ENCODE peak calls at places on chromosomes 5 and 9, in six cellular contexts. O, M, E, N, K and Z are unnamed samples. For H3K4me1, the result is how much of the 10 kb centered on the place peaks cover.

GRCh38 chr5:134005415-134006118 is 792 bp upstream of the VDAC1 start:
- DNase-seq in N (peak), E (no peak), O (no peak), M (peak), K (peak), Z (no peak)

GRCh38 chr9:1575939-1576338 is 439.2 kb upstream of the SMARCA2 start:
- DNase-seq in K (no peak), O (no peak), M (no peak), E (no peak), N (no peak), Z (no peak)

GRCh38 chr5:89199306-89199705 is 316.3 kb upstream of the MEF2C start:
- DNase-seq in M (no peak), E (no peak), O (no peak), K (no peak), N (no peak), Z (no peak)

GRCh38 chr9:107274953-107275422 is 8.1 kb upstream of the RAD23B start:
- DNase-seq in M (peak), K (peak), E (peak), O (no peak), N (no peak), Z (no peak)

GRCh38 chr5:66307647-66308257 is 163.7 kb downstream of the SREK1 start:
- DNase-seq in K (peak), E (peak), N (no peak), M (peak), O (no peak), Z (no peak)

GRCh38 chr5:134608555-134608954 is 24.1 kb downstream of the SAR1B start:
- DNase-seq in N (no peak), K (no peak), E (no peak), O (no peak), M (no peak), Z (no peak)

GRCh38 chr5:8633706-8634105 is 764.8 kb downstream of the MTRR start:
- DNase-seq in K (no peak), N (no peak), M (no peak), O (no peak), E (peak), Z (no peak)

GRCh38 chr9:20205821-20206220 is 416.5 kb downstream of the MLLT3 start:
- DNase-seq in E (peak), O (no peak), N (no peak), M (no peak), K (no peak), Z (no peak)

GRCh38 chr9:133874061-133874638 is 118.0 kb downstream of the VAV2 start:
- DNase-seq in E (peak), M (peak), K (peak), N (no peak), O (no peak), Z (no peak)

GRCh38 chr5:98104454-98105188 is 668.8 kb upstream of the RGMB start:
- DNase-seq in O (no peak), K (no peak), M (no peak), N (no peak), E (no peak), Z (no peak)

GRCh38 chr5:95743248-95743647 is 12.1 kb downstream of the RHOBTB3 start:
- DNase-seq in O (no peak), K (no peak), E (no peak), N (peak), M (no peak), Z (no peak)

GRCh38 chr5:139458580-139459407 is 3.7 kb downstream of the ECSCR start:
- DNase-seq in M (no peak), O (no peak), N (no peak), K (no peak), E (peak), Z (no peak)

GRCh38 chr5:9815051-9815450 is 184.9 kb upstream of the TAS2R1 start:
- DNase-seq in E (no peak), M (no peak), O (no peak), N (no peak), K (no peak), Z (no peak)

GRCh38 chr5:68012429-68012828 is 203.1 kb upstream of the PIK3R1 start:
- DNase-seq in K (no peak), O (no peak), N (no peak), M (no peak), E (peak), Z (no peak)

GRCh38 chr9:136231478-136232297 is 13.9 kb downstream of the QSOX2 start:
- DNase-seq in M (no peak), K (no peak), O (no peak), N (no peak), E (no peak), Z (no peak)

GRCh38 chr5:128701301-128701700 is 163.3 kb upstream of the FBN2 start:
- DNase-seq in K (no peak), E (no peak), O (no peak), N (no peak), M (no peak), Z (no peak)

GRCh38 chr9:32742296-32742695 is 41.0 kb upstream of the TMEM215 start:
- DNase-seq in N (no peak), M (no peak), O (no peak), K (no peak), E (peak), Z (no peak)

GRCh38 chr5:36305571-36306326 is 4.0 kb upstream of the RANBP3L start:
- DNase-seq in M (no peak), K (peak), E (peak), N (peak), O (no peak), Z (peak)

GRCh38 chr5:131324311-131324710 is 60.5 kb downstream of the CDC42SE2 start:
- DNase-seq in O (no peak), E (no peak), M (no peak), K (no peak), N (no peak), Z (no peak)

GRCh38 chr9:136765041-136765440 is 723 bp upstream of the LCN15 start:
- DNase-seq in M (no peak), O (no peak), E (no peak), N (peak), K (no peak), Z (no peak)

GRCh38 chr9:92931606-92932005 is 15.7 kb upstream of the FGD3 start:
- DNase-seq in N (no peak), K (no peak), M (no peak), E (no peak), O (no peak), Z (no peak)

GRCh38 chr5:54563083-54563761 is 45.7 kb downstream of the SNX18 start:
- DNase-seq in O (no peak), K (no peak), M (no peak), N (no peak), E (peak), Z (no peak)

GRCh38 chr5:32680183-32680582 is 30.9 kb upstream of the NPR3 start:
- DNase-seq in E (no peak), O (no peak), K (no peak), M (no peak), N (no peak), Z (no peak)

GRCh38 chr5:54738118-54738972 is 220.8 kb downstream of the SNX18 start:
- DNase-seq in N (peak), K (peak), E (peak), O (no peak), M (no peak), Z (no peak)

DNA sequence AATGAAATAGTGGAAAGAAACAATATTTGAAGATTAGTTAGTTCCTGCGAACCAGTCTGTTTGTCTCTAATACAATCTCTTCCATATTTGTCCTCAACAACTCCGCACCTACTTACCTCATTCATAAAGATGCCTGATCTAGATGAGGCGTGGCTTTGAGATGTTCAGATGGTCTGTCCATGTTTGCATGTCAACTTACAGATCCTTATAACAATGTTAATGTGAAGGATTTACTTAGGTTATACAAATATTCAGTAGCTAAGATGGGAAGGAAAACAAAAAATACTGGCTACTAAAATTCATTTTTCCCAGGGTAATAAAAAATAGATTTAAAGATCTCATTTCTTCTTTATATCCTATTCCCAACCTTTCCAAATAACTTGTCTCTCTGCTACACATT is 8.3 kb downstream of the CDC14B start:
- DNase-seq in N (no peak), M (no peak), K (no peak), O (no peak), E (no peak), Z (no peak)
- H3K27ac ChIP-seq in N (peak), M (peak), K (no peak), O (peak), E (no peak), Z (no peak)

DNA sequence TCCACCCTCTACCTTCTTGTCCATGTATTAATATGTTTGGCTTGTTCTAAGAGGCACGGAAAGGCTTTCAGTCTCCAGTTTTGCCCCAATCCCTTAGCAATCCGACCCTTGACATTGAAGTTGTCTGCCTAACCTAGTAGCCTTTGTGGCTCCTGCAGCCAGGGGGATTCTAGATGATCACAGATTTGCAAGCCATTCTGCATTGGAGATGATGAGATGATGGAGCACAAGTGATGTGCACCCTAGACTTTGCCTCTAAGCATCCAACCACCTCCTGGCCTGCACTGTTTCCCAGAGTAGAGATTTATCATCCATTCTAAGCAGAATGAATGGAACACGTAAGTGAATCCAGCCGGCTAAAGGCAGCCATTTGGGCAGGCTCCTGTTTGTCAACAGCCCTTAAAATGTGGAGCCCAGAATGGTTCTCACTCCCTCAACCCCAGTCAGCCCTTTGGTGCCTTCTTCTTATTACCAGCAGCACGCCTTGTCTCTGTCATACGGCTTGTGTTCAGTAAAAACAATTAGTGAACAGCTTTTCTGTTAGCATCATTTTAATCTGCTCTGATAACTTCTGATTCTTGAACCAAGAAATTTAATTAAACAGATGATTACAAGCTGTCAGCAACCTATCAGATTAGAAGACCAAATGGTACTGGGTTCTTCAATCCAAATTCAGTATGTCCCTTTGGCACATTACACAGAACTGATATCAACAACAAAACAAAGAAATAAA is 5.7 kb upstream of the TRAF1 start:
- DNase-seq in M (no peak), O (no peak), N (no peak), E (no peak), K (no peak), Z (no peak)
- H3K4me1 ChIP-seq in M (under half), O (half or more), N (under half), E (under half), K (half or more), Z (under half)

GRCh38 chr5:159244163-159244562 is 18.9 kb upstream of the UBLCP1 start:
- DNase-seq in K (no peak), N (no peak), M (no peak), E (peak), O (no peak), Z (no peak)
- TF ChIP-seq POLR2A in K (no peak), N (no peak), M (no peak), E (no peak), O (no peak), Z (no peak)

GRCh38 chr9:95116002-95116819 is 201.3 kb downstream of the FANCC start:
- DNase-seq in K (no peak), O (no peak), M (no peak), N (no peak), E (no peak), Z (no peak)
- H3K27ac ChIP-seq in K (no peak), O (peak), M (no peak), N (peak), E (no peak), Z (no peak)

GRCh38 chr5:162410365-162410764 is 342.8 kb downstream of the GABRG2 start:
- DNase-seq in K (peak), M (no peak), O (no peak), N (peak), E (no peak), Z (no peak)
- H3K4me1 ChIP-seq in K (under half), M (under half), O (under half), N (under half), E (under half), Z (under half)

GRCh38 chr5:34656001-34656699 is at the start of gene RAI14:
- DNase-seq in O (no peak), E (peak), N (peak), K (peak), M (peak), Z (peak)
- TF ChIP-seq POLR2A in O (no peak), E (peak), N (peak), K (peak), M (peak), Z (no peak)